ENCODE peak calls at places on chromosome 5, in ten cellular contexts. H is A549, V is AG10803, C is AG09309, B is bronchial epithelial cell, E is sigmoid colon, U is tibial artery, W is GM12865, L is choroid plexus epithelial cell, R is lower leg skin. N is an unnamed sample.

GRCh38 chr5:84393969-84394368 is 9.3 kb upstream of the EDIL3 start:
- DNase-seq in W (no peak), H (no peak), U (peak), B (peak), E (no peak), C (peak), V (peak), L (peak), R (no peak), N (peak)

GRCh38 chr5:34833090-34833489 is 5.9 kb upstream of the TTC23L start:
- DNase-seq in R (no peak), L (no peak), V (no peak), C (no peak), U (no peak), W (no peak), E (no peak), H (no peak), B (no peak), N (no peak)

GRCh38 chr5:52807723-52808122 is 20.0 kb downstream of the ITGA1 start:
- DNase-seq in H (no peak), R (no peak), C (no peak), U (no peak), E (no peak), L (no peak), B (peak), W (no peak), V (no peak), N (no peak)

GRCh38 chr5:142065273-142065672 is 43.3 kb upstream of the NDFIP1 start:
- DNase-seq in R (peak), W (no peak), H (no peak), B (no peak), L (peak), V (peak), C (no peak), E (no peak), U (peak), N (no peak)

GRCh38 chr5:115583474-115583873 is 18.8 kb downstream of the TICAM2 start:
- DNase-seq in W (no peak), H (no peak), R (no peak), C (peak), V (peak), L (peak), B (no peak), U (no peak), E (no peak), N (peak)

GRCh38 chr5:73902327-73903051 is 276.5 kb downstream of the ARHGEF28 start:
- DNase-seq in V (peak), L (peak), U (no peak), B (peak), W (peak), H (peak), R (no peak), C (peak), E (no peak), N (peak)

GRCh38 chr5:74272019-74272775 is 368.3 kb downstream of the ENC1 start:
- DNase-seq in U (no peak), C (peak), W (no peak), H (no peak), V (peak), B (peak), R (no peak), L (peak), E (no peak), N (no peak)

GRCh38 chr5:139272471-139273321 is 20.8 kb upstream of the MATR3 start:
- DNase-seq in V (peak), H (no peak), B (peak), R (peak), L (peak), U (no peak), C (peak), W (peak), E (no peak), N (peak)

GRCh38 chr5:175025046-175025445 is 300.7 kb downstream of the MSX2 start:
- DNase-seq in R (no peak), U (no peak), E (no peak), W (no peak), B (no peak), C (no peak), V (no peak), L (peak), H (no peak), N (no peak)

GRCh38 chr5:111133436-111133751 is 41.2 kb downstream of the WDR36 start:
- DNase-seq in H (no peak), U (no peak), B (no peak), W (no peak), E (no peak), L (no peak), R (no peak), C (no peak), V (no peak), N (no peak)

GRCh38 chr5:43192558-43193170 is 639 bp downstream of the NIM1K start:
- DNase-seq in V (peak), H (no peak), C (no peak), E (peak), B (peak), W (peak), R (no peak), U (no peak), L (peak), N (peak)

GRCh38 chr5:103224118-103224893 is 34.3 kb upstream of the MACIR start:
- DNase-seq in C (peak), L (peak), E (no peak), V (peak), R (no peak), W (peak), B (peak), U (no peak), H (no peak), N (peak)

GRCh38 chr5:160287378-160288051 is 24.8 kb downstream of the CCNJL start:
- DNase-seq in W (no peak), U (no peak), E (no peak), R (no peak), V (no peak), H (no peak), C (no peak), L (peak), B (peak), N (no peak)

GRCh38 chr5:96492654-96493053 is 59.6 kb upstream of the PCSK1 start:
- DNase-seq in C (peak), L (peak), V (no peak), E (no peak), U (no peak), R (no peak), B (no peak), H (peak), W (no peak), N (peak)

GRCh38 chr5:147538232-147538631 is 28.4 kb upstream of the DPYSL3 start:
- DNase-seq in B (no peak), R (no peak), V (peak), E (no peak), H (no peak), U (no peak), L (peak), C (no peak), W (no peak), N (no peak)

GRCh38 chr5:160702323-160702722 is 149.7 kb downstream of the ATP10B start:
- DNase-seq in C (no peak), R (no peak), E (no peak), V (no peak), W (no peak), U (no peak), B (no peak), H (no peak), L (no peak), N (no peak)

GRCh38 chr5:112407666-112408065 is 11.4 kb downstream of the EPB41L4A start:
- DNase-seq in B (no peak), E (no peak), U (no peak), H (no peak), W (no peak), C (no peak), L (no peak), V (no peak), R (no peak), N (no peak)

GRCh38 chr5:150517272-150518152 is 9.6 kb downstream of the NDST1 start:
- DNase-seq in B (peak), H (peak), R (no peak), E (no peak), W (no peak), L (peak), V (peak), U (no peak), C (peak), N (peak)

GRCh38 chr5:173139631-173140030 is 4.7 kb upstream of the BNIP1 start:
- DNase-seq in B (no peak), H (no peak), V (no peak), R (no peak), L (no peak), U (no peak), W (no peak), C (no peak), E (no peak), N (no peak)

GRCh38 chr5:1815881-1816292 is 14.7 kb downstream of the NDUFS6 start:
- DNase-seq in L (no peak), C (no peak), H (no peak), B (no peak), W (no peak), E (no peak), R (no peak), U (peak), V (no peak), N (no peak)

GRCh38 chr5:172106511-172107356 is 81.3 kb downstream of the STK10 start:
- DNase-seq in B (no peak), W (peak), E (peak), V (no peak), U (peak), C (no peak), R (peak), H (peak), L (no peak), N (no peak)

GRCh38 chr5:139397921-139398320 is 3.0 kb upstream of the PROB1 start:
- DNase-seq in E (no peak), L (no peak), W (no peak), C (no peak), B (no peak), R (no peak), V (no peak), H (no peak), U (no peak), N (no peak)

GRCh38 chr5:160423025-160423554 is 1.4 kb downstream of the PTTG1 start:
- DNase-seq in U (no peak), V (no peak), L (no peak), B (peak), C (no peak), R (no peak), E (no peak), W (peak), H (no peak), N (no peak)

GRCh38 chr5:27172708-27173107 is 134.3 kb upstream of the CDH9 start:
- DNase-seq in V (no peak), R (no peak), B (peak), W (no peak), L (no peak), C (no peak), H (no peak), E (no peak), U (no peak), N (no peak)

GRCh38 chr5:112420111-112420864 is 1.2 kb upstream of the EPB41L4A start:
- DNase-seq in H (peak), V (peak), C (no peak), E (peak), R (peak), B (peak), U (peak), L (peak), W (peak), N (peak)

GRCh38 chr5:9063615-9064245 is 482.1 kb downstream of the SEMA5A start:
- DNase-seq in B (peak), H (no peak), U (no peak), R (no peak), L (no peak), C (no peak), E (no peak), W (peak), V (peak), N (no peak)

GRCh38 chr5:168400429-168401220 is 85.6 kb upstream of the RARS1 start:
- DNase-seq in U (no peak), E (no peak), C (no peak), H (no peak), B (no peak), L (no peak), V (no peak), R (no peak), W (no peak), N (no peak)

GRCh38 chr5:80569086-80569960 is 757 bp downstream of the ANKRD34B start:
- DNase-seq in W (peak), R (no peak), B (no peak), U (no peak), C (no peak), E (no peak), H (no peak), V (no peak), L (no peak), N (no peak)

GRCh38 chr5:135141303-135142268 is 107.6 kb upstream of the PITX1 start:
- DNase-seq in B (peak), L (no peak), H (peak), R (peak), V (peak), C (no peak), U (no peak), E (no peak), W (no peak), N (peak)

GRCh38 chr5:77418162-77418561 is 74.0 kb downstream of the WDR41 start:
- DNase-seq in R (no peak), E (no peak), W (no peak), H (no peak), B (no peak), C (no peak), U (no peak), L (no peak), V (no peak), N (no peak)

GRCh38 chr5:107426209-107426608 is 244.5 kb downstream of the EFNA5 start:
- DNase-seq in R (no peak), V (no peak), C (no peak), U (no peak), W (no peak), L (no peak), H (no peak), E (no peak), B (no peak), N (no peak)

GRCh38 chr5:111013011-111013410 is 58.5 kb upstream of the TSLP start:
- DNase-seq in R (no peak), V (no peak), E (no peak), B (peak), U (no peak), L (peak), C (no peak), W (no peak), H (no peak), N (no peak)

GRCh38 chr5:150511641-150512367 is 3.9 kb downstream of the NDST1 start:
- DNase-seq in H (peak), C (peak), U (no peak), E (no peak), L (peak), V (peak), W (no peak), R (peak), B (peak), N (peak)

GRCh38 chr5:147466581-147466980 is 43.3 kb downstream of the DPYSL3 start:
- DNase-seq in B (no peak), W (no peak), R (no peak), V (no peak), L (no peak), E (no peak), U (no peak), H (no peak), C (no peak), N (no peak)

GRCh38 chr5:94812232-94812631 is 193.8 kb downstream of the SLF1 start:
- DNase-seq in V (no peak), U (no peak), L (no peak), B (no peak), E (no peak), H (no peak), C (no peak), W (no peak), R (no peak), N (no peak)
- TF ChIP-seq CTCF in V (no peak), U (no peak), L (no peak), B (no peak), E (no peak), H (peak), C (no peak), W (no peak), R (no peak), N (no peak)

GRCh38 chr5:119341452-119342349 is 14.1 kb upstream of the TNFAIP8 start:
- DNase-seq in L (no peak), U (no peak), R (no peak), B (no peak), V (no peak), H (no peak), C (no peak), E (no peak), W (peak), N (no peak)

GRCh38 chr5:119342414-119342813 is 13.4 kb upstream of the TNFAIP8 start:
- DNase-seq in L (no peak), C (no peak), U (no peak), W (no peak), B (no peak), E (no peak), H (no peak), R (no peak), V (no peak), N (no peak)

GRCh38 chr5:119343042-119343441 is 12.8 kb upstream of the TNFAIP8 start:
- DNase-seq in V (no peak), W (no peak), U (no peak), C (no peak), R (no peak), E (no peak), H (no peak), L (no peak), B (no peak), N (no peak)

GRCh38 chr5:119344231-119344630 is 11.6 kb upstream of the TNFAIP8 start:
- DNase-seq in C (no peak), E (no peak), H (no peak), B (no peak), U (no peak), V (no peak), W (no peak), R (no peak), L (no peak), N (no peak)

GRCh38 chr5:119343766-119344165 is 12.1 kb upstream of the TNFAIP8 start:
- DNase-seq in H (no peak), V (no peak), C (no peak), R (no peak), L (peak), E (no peak), W (peak), B (no peak), U (no peak), N (peak)
- H3K4me3 ChIP-seq in H (no peak), V (no peak), C (no peak), R (no peak), L (no peak), E (no peak), W (peak), B (no peak), U (no peak), N (no peak)

GRCh38 chr5:66503203-66503789 is 92.9 kb upstream of the MAST4 start:
- DNase-seq in H (no peak), B (no peak), V (no peak), R (no peak), E (no peak), U (no peak), C (no peak), L (no peak), W (no peak), N (no peak)

GRCh38 chr5:66494437-66494836 is 101.8 kb upstream of the MAST4 start:
- DNase-seq in H (no peak), L (no peak), U (no peak), R (no peak), W (no peak), B (no peak), C (no peak), V (no peak), E (no peak), N (no peak)

GRCh38 chr5:66498791-66499207 is 97.4 kb upstream of the MAST4 start:
- DNase-seq in W (peak), C (no peak), H (no peak), U (no peak), E (no peak), R (no peak), L (no peak), B (peak), V (peak), N (peak)
- TF ChIP-seq CTCF in W (no peak), C (no peak), H (no peak), U (no peak), E (no peak), R (no peak), L (peak), B (peak), V (peak), N (peak)

GRCh38 chr5:90020575-90021535 is 388.7 kb downstream of the CETN3 start:
- DNase-seq in C (peak), V (peak), U (no peak), W (peak), E (no peak), H (no peak), B (peak), R (no peak), L (peak), N (peak)
- H3K4me3 ChIP-seq in C (peak), V (peak), U (peak), W (no peak), E (peak), H (peak), B (peak), R (no peak), L (peak), N (peak)

GRCh38 chr5:60960591-60960990 is 15.6 kb downstream of the NDUFAF2 start:
- DNase-seq in H (no peak), E (no peak), L (peak), U (no peak), B (peak), R (no peak), V (peak), C (no peak), W (peak), N (peak)
- TF ChIP-seq CTCF in H (peak), E (no peak), L (peak), U (no peak), B (peak), R (no peak), V (peak), C (peak), W (peak), N (peak)